ENCODE peak calls at places on chromosome 9, in six cellular contexts. One of them, this sample, is unnamed.

GRCh38 chr9:136220017-136220729 is 15.2 kb upstream of the LHX3 start:
- DNase-seq in T-helper 2 cell: no peak
- DNase-seq in sigmoid colon: no peak
- DNase-seq in posterior vena cava: no peak
- DNase-seq in choroid plexus epithelial cell: peak
- DNase-seq in A549: peak
- DNase-seq in this sample: peak

GRCh38 chr9:35105571-35106342 is 2.8 kb upstream of the STOML2 start:
- DNase-seq in sigmoid colon: no peak
- DNase-seq in T-helper 2 cell: no peak
- DNase-seq in A549: no peak
- DNase-seq in choroid plexus epithelial cell: no peak
- DNase-seq in posterior vena cava: peak
- DNase-seq in this sample: no peak

GRCh38 chr9:109753308-109753707 is 26.7 kb upstream of the PALM2AKAP2 start:
- DNase-seq in sigmoid colon: no peak
- DNase-seq in posterior vena cava: no peak
- DNase-seq in choroid plexus epithelial cell: no peak
- DNase-seq in A549: no peak
- DNase-seq in T-helper 2 cell: no peak
- DNase-seq in this sample: no peak

GRCh38 chr9:116437411-116438370 is 249.4 kb upstream of the TRIM32 start:
- DNase-seq in A549: no peak
- DNase-seq in choroid plexus epithelial cell: no peak
- DNase-seq in sigmoid colon: no peak
- DNase-seq in T-helper 2 cell: no peak
- DNase-seq in posterior vena cava: no peak
- DNase-seq in this sample: no peak

GRCh38 chr9:18185196-18185595 is 288.8 kb upstream of the ADAMTSL1 start:
- DNase-seq in choroid plexus epithelial cell: no peak
- DNase-seq in T-helper 2 cell: no peak
- DNase-seq in posterior vena cava: no peak
- DNase-seq in A549: no peak
- DNase-seq in sigmoid colon: no peak
- DNase-seq in this sample: no peak

GRCh38 chr9:136199391-136200288 is 5.3 kb downstream of the LHX3 start:
- DNase-seq in posterior vena cava: no peak
- DNase-seq in T-helper 2 cell: no peak
- DNase-seq in choroid plexus epithelial cell: no peak
- DNase-seq in A549: no peak
- DNase-seq in sigmoid colon: no peak
- DNase-seq in this sample: no peak

GRCh38 chr9:69582544-69583297 is 89.5 kb downstream of the APBA1 start:
- DNase-seq in posterior vena cava: no peak
- DNase-seq in A549: no peak
- DNase-seq in choroid plexus epithelial cell: no peak
- DNase-seq in T-helper 2 cell: no peak
- DNase-seq in sigmoid colon: no peak
- DNase-seq in this sample: peak

GRCh38 chr9:91117959-91118651 is 243.6 kb downstream of the AUH start:
- DNase-seq in choroid plexus epithelial cell: peak
- DNase-seq in A549: no peak
- DNase-seq in T-helper 2 cell: no peak
- DNase-seq in posterior vena cava: peak
- DNase-seq in sigmoid colon: peak
- DNase-seq in this sample: peak

GRCh38 chr9:4855861-4856260 is 63.1 kb downstream of the RCL1 start:
- DNase-seq in choroid plexus epithelial cell: peak
- DNase-seq in sigmoid colon: peak
- DNase-seq in posterior vena cava: no peak
- DNase-seq in T-helper 2 cell: no peak
- DNase-seq in A549: no peak
- DNase-seq in this sample: no peak

GRCh38 chr9:89879711-89880110 is 274.9 kb downstream of the GADD45G start:
- DNase-seq in posterior vena cava: no peak
- DNase-seq in sigmoid colon: peak
- DNase-seq in T-helper 2 cell: no peak
- DNase-seq in choroid plexus epithelial cell: no peak
- DNase-seq in A549: no peak
- DNase-seq in this sample: no peak

GRCh38 chr9:138073408-138073807 is 195.8 kb downstream of the CACNA1B start:
- DNase-seq in A549: no peak
- DNase-seq in posterior vena cava: peak
- DNase-seq in choroid plexus epithelial cell: no peak
- DNase-seq in T-helper 2 cell: no peak
- DNase-seq in sigmoid colon: no peak
- DNase-seq in this sample: no peak

GRCh38 chr9:4353236-4353635 is 53.4 kb upstream of the GLIS3 start:
- DNase-seq in T-helper 2 cell: no peak
- DNase-seq in choroid plexus epithelial cell: no peak
- DNase-seq in A549: no peak
- DNase-seq in sigmoid colon: no peak
- DNase-seq in posterior vena cava: no peak
- DNase-seq in this sample: no peak

GRCh38 chr9:134174526-134175290 is 10.3 kb upstream of the RNU6ATAC start:
- DNase-seq in posterior vena cava: no peak
- DNase-seq in A549: no peak
- DNase-seq in choroid plexus epithelial cell: no peak
- DNase-seq in sigmoid colon: no peak
- DNase-seq in T-helper 2 cell: no peak
- DNase-seq in this sample: no peak

GRCh38 chr9:120439147-120439546 is 140.8 kb downstream of the CDK5RAP2 start:
- DNase-seq in sigmoid colon: no peak
- DNase-seq in posterior vena cava: no peak
- DNase-seq in A549: peak
- DNase-seq in T-helper 2 cell: no peak
- DNase-seq in choroid plexus epithelial cell: peak
- DNase-seq in this sample: peak

GRCh38 chr9:133916159-133916541 is 76.0 kb downstream of the VAV2 start:
- DNase-seq in posterior vena cava: no peak
- DNase-seq in T-helper 2 cell: no peak
- DNase-seq in A549: no peak
- DNase-seq in sigmoid colon: no peak
- DNase-seq in choroid plexus epithelial cell: no peak
- DNase-seq in this sample: no peak

GRCh38 chr9:128202648-128203023 is 543 bp upstream of the DNM1 start:
- DNase-seq in T-helper 2 cell: no peak
- DNase-seq in A549: no peak
- DNase-seq in posterior vena cava: no peak
- DNase-seq in sigmoid colon: no peak
- DNase-seq in choroid plexus epithelial cell: no peak
- DNase-seq in this sample: no peak

GRCh38 chr9:114210691-114211276 is 55.4 kb downstream of the COL27A1 start:
- DNase-seq in choroid plexus epithelial cell: no peak
- DNase-seq in T-helper 2 cell: no peak
- DNase-seq in posterior vena cava: no peak
- DNase-seq in A549: no peak
- DNase-seq in sigmoid colon: no peak
- DNase-seq in this sample: no peak

This sample was measured in dermis blood vessel endothelial cell.